ENCODE peak calls at places on chromosome 1, in ten cellular contexts. One of them, this sample, is unnamed.

GRCh38 chr1:109821221-109821669 is 57.5 kb upstream of the EPS8L3 start:
- DNase-seq in right cardiac atrium: peak; percentile 70
- DNase-seq in cardiac muscle cell: peak; percentile 95
- DNase-seq in BJ: peak; percentile 76
- DNase-seq in Caki2: peak; percentile 55
- DNase-seq in posterior vena cava: peak; percentile 95
- DNase-seq in EH: peak; percentile 96
- DNase-seq in HuH-7.5: no peak
- DNase-seq in gastrocnemius medialis: peak; percentile 79
- DNase-seq in NCI-H2029 treated with DMSO at 0.1 percent for 48 hours: no peak
- DNase-seq in this sample: peak; percentile 74

GRCh38 chr1:172414331-172414730 is 6.2 kb upstream of the C1orf105 start:
- DNase-seq in right cardiac atrium: no peak
- DNase-seq in cardiac muscle cell: peak; percentile 41
- DNase-seq in BJ: no peak
- DNase-seq in Caki2: no peak
- DNase-seq in posterior vena cava: no peak
- DNase-seq in EH: peak; percentile 85
- DNase-seq in HuH-7.5: no peak
- DNase-seq in gastrocnemius medialis: no peak
- DNase-seq in NCI-H2029 treated with DMSO at 0.1 percent for 48 hours: no peak
- DNase-seq in this sample: no peak

GRCh38 chr1:69814926-69815325 is 247.2 kb downstream of the LRRC7 start:
- DNase-seq in right cardiac atrium: no peak
- DNase-seq in cardiac muscle cell: peak; percentile 43
- DNase-seq in BJ: no peak
- DNase-seq in Caki2: no peak
- DNase-seq in posterior vena cava: no peak
- DNase-seq in EH: no peak
- DNase-seq in HuH-7.5: no peak
- DNase-seq in gastrocnemius medialis: no peak
- DNase-seq in NCI-H2029 treated with DMSO at 0.1 percent for 48 hours: no peak
- DNase-seq in this sample: no peak

GRCh38 chr1:159535907-159536306 is at the start of gene OR10J5:
- DNase-seq in right cardiac atrium: no peak
- DNase-seq in cardiac muscle cell: no peak
- DNase-seq in BJ: no peak
- DNase-seq in Caki2: no peak
- DNase-seq in posterior vena cava: no peak
- DNase-seq in EH: no peak
- DNase-seq in HuH-7.5: no peak
- DNase-seq in gastrocnemius medialis: no peak
- DNase-seq in NCI-H2029 treated with DMSO at 0.1 percent for 48 hours: no peak
- DNase-seq in this sample: no peak

GRCh38 chr1:156115514-156116374 is 1.2 kb downstream of the LMNA start:
- DNase-seq in right cardiac atrium: peak; percentile 85
- DNase-seq in cardiac muscle cell: peak; percentile 86
- DNase-seq in BJ: no peak
- DNase-seq in Caki2: peak; percentile 79
- DNase-seq in posterior vena cava: peak; percentile 85
- DNase-seq in EH: peak; percentile 77
- DNase-seq in HuH-7.5: peak; percentile 79
- DNase-seq in gastrocnemius medialis: no peak
- DNase-seq in NCI-H2029 treated with DMSO at 0.1 percent for 48 hours: no peak
- DNase-seq in this sample: no peak

GRCh38 chr1:190170321-190170720 is 307.3 kb downstream of the BRINP3 start:
- DNase-seq in right cardiac atrium: no peak
- DNase-seq in cardiac muscle cell: no peak
- DNase-seq in BJ: no peak
- DNase-seq in Caki2: no peak
- DNase-seq in posterior vena cava: no peak
- DNase-seq in EH: no peak
- DNase-seq in HuH-7.5: no peak
- DNase-seq in gastrocnemius medialis: no peak
- DNase-seq in NCI-H2029 treated with DMSO at 0.1 percent for 48 hours: no peak
- DNase-seq in this sample: no peak

GRCh38 chr1:246427611-246428010 is 79.5 kb downstream of the SMYD3 start:
- DNase-seq in right cardiac atrium: no peak
- DNase-seq in cardiac muscle cell: no peak
- DNase-seq in BJ: no peak
- DNase-seq in Caki2: no peak
- DNase-seq in posterior vena cava: no peak
- DNase-seq in EH: peak; percentile 17
- DNase-seq in HuH-7.5: no peak
- DNase-seq in gastrocnemius medialis: no peak
- DNase-seq in NCI-H2029 treated with DMSO at 0.1 percent for 48 hours: no peak
- DNase-seq in this sample: no peak

GRCh38 chr1:233375653-233376052 is 48.1 kb downstream of the MAP3K21 start:
- DNase-seq in right cardiac atrium: no peak
- DNase-seq in cardiac muscle cell: no peak
- DNase-seq in BJ: no peak
- DNase-seq in Caki2: no peak
- DNase-seq in posterior vena cava: no peak
- DNase-seq in EH: no peak
- DNase-seq in HuH-7.5: no peak
- DNase-seq in gastrocnemius medialis: no peak
- DNase-seq in NCI-H2029 treated with DMSO at 0.1 percent for 48 hours: no peak
- DNase-seq in this sample: no peak

GRCh38 chr1:161166669-161167548 is 683 bp downstream of the PPOX start:
- DNase-seq in right cardiac atrium: peak; percentile 61
- DNase-seq in cardiac muscle cell: no peak
- DNase-seq in BJ: no peak
- DNase-seq in Caki2: peak; percentile 15
- DNase-seq in posterior vena cava: peak; percentile 78
- DNase-seq in EH: peak; percentile 13
- DNase-seq in HuH-7.5: peak; percentile 23
- DNase-seq in gastrocnemius medialis: no peak
- DNase-seq in NCI-H2029 treated with DMSO at 0.1 percent for 48 hours: no peak
- DNase-seq in this sample: no peak

GRCh38 chr1:87787551-87787950 is 458.9 kb downstream of the LMO4 start:
- DNase-seq in right cardiac atrium: no peak
- DNase-seq in cardiac muscle cell: no peak
- DNase-seq in BJ: no peak
- DNase-seq in Caki2: no peak
- DNase-seq in posterior vena cava: no peak
- DNase-seq in EH: peak; percentile 32
- DNase-seq in HuH-7.5: no peak
- DNase-seq in gastrocnemius medialis: no peak
- DNase-seq in NCI-H2029 treated with DMSO at 0.1 percent for 48 hours: no peak
- DNase-seq in this sample: no peak

GRCh38 chr1:32114420-32114819 is 6.6 kb downstream of the KPNA6 start:
- DNase-seq in right cardiac atrium: no peak
- DNase-seq in cardiac muscle cell: no peak
- DNase-seq in BJ: no peak
- DNase-seq in Caki2: no peak
- DNase-seq in posterior vena cava: no peak
- DNase-seq in EH: no peak
- DNase-seq in HuH-7.5: no peak
- DNase-seq in gastrocnemius medialis: no peak
- DNase-seq in NCI-H2029 treated with DMSO at 0.1 percent for 48 hours: no peak
- DNase-seq in this sample: no peak

GRCh38 chr1:9715536-9716226 is 64.2 kb downstream of the PIK3CD start:
- DNase-seq in right cardiac atrium: no peak
- DNase-seq in cardiac muscle cell: no peak
- DNase-seq in BJ: no peak
- DNase-seq in Caki2: no peak
- DNase-seq in posterior vena cava: no peak
- DNase-seq in EH: no peak
- DNase-seq in HuH-7.5: no peak
- DNase-seq in gastrocnemius medialis: no peak
- DNase-seq in NCI-H2029 treated with DMSO at 0.1 percent for 48 hours: no peak
- DNase-seq in this sample: no peak

This sample was measured in RWPE2.